ENCODE peak calls at places on chromosomes 12 and 14, in ten cellular contexts. I, E, V, F, M, Q, Z, H, N and A are unnamed samples.

GRCh38 chr12:75814856-75815754 is 216.5 kb downstream of the PHLDA1 start:
- DNase-seq in N (peak; percentile 95), V (peak; percentile 20), H (no peak), M (no peak), I (peak; percentile 94), E (no peak), Q (peak; percentile 87), Z (no peak), F (peak; percentile 84), A (no peak)

GRCh38 chr12:130336723-130337475 is 788 bp upstream of the PIWIL1 start:
- DNase-seq in Q (no peak), F (no peak), H (no peak), M (no peak), E (no peak), N (no peak), V (peak; percentile 71), Z (no peak), I (no peak), A (no peak)

GRCh38 chr12:103800252-103800771 is 40.7 kb downstream of the NT5DC3 start:
- DNase-seq in I (peak; percentile 56), Q (peak; percentile 97), F (peak; percentile 47), M (no peak), E (no peak), N (peak; percentile 90), H (no peak), V (peak; percentile 56), Z (no peak), A (no peak)

GRCh38 chr14:49997991-49998390 is 105.1 kb downstream of the ARF6 start:
- DNase-seq in N (no peak), I (no peak), M (no peak), Q (peak; percentile 51), F (no peak), H (no peak), V (no peak), E (no peak), Z (no peak), A (no peak)

GRCh38 chr12:123233505-123234299 is 466 bp downstream of the MTRFR start:
- DNase-seq in H (no peak), M (no peak), V (no peak), Q (no peak), Z (no peak), I (peak; percentile 11), N (peak; percentile 5), E (no peak), F (no peak), A (no peak)

GRCh38 chr12:88141425-88141773 is 489 bp downstream of the CEP290 start:
- DNase-seq in Q (no peak), Z (no peak), V (no peak), E (no peak), M (no peak), H (no peak), N (no peak), I (no peak), F (no peak), A (no peak)

GRCh38 chr12:50639721-50640120 is 124.2 kb upstream of the ATF1 start:
- DNase-seq in Z (no peak), H (no peak), E (no peak), F (no peak), V (no peak), I (no peak), M (no peak), N (no peak), Q (no peak), A (no peak)

GRCh38 chr14:103552011-103552797 is 10.3 kb downstream of the BAG5 start:
- DNase-seq in E (no peak), N (peak; percentile 58), I (peak; percentile 80), H (no peak), M (no peak), Z (no peak), V (peak; percentile 16), F (peak; percentile 78), Q (peak; percentile 90), A (peak; percentile 50)

GRCh38 chr14:106652494-106652893 is 1126.1 kb downstream of the TMEM121 start:
- DNase-seq in I (no peak), F (no peak), V (no peak), E (peak; percentile 30), Z (no peak), N (no peak), H (no peak), Q (peak; percentile 22), M (no peak), A (no peak)

GRCh38 chr12:98750511-98750910 is 105.4 kb downstream of the APAF1 start:
- DNase-seq in E (no peak), V (no peak), I (peak; percentile 17), H (no peak), M (no peak), Q (no peak), N (peak; percentile 16), F (no peak), Z (no peak), A (no peak)

GRCh38 chr14:50318031-50318626 is 6.0 kb downstream of the DMAC2L start:
- DNase-seq in V (peak; percentile 12), Z (no peak), Q (peak; percentile 37), N (peak; percentile 37), E (no peak), M (no peak), I (peak; percentile 57), H (no peak), F (peak; percentile 58), A (peak; percentile 43)

GRCh38 chr12:107326237-107326636 is 232.9 kb upstream of the CRY1 start:
- DNase-seq in Z (no peak), N (no peak), F (no peak), E (no peak), V (no peak), I (no peak), M (no peak), H (no peak), Q (no peak), A (peak; percentile 40)

GRCh38 chr14:77707355-77707723 is 484 bp downstream of the ALKBH1 start:
- DNase-seq in I (peak; percentile 66), V (peak; percentile 31), N (peak; percentile 47), F (peak; percentile 68), E (no peak), H (peak; percentile 54), Z (no peak), Q (peak; percentile 57), M (no peak), A (peak; percentile 65)

GRCh38 chr14:22979748-22980392 is 2.5 kb downstream of the AJUBA start:
- DNase-seq in V (no peak), N (peak; percentile 51), E (no peak), F (peak; percentile 8), Z (no peak), Q (peak; percentile 63), H (no peak), M (no peak), I (peak; percentile 39), A (peak; percentile 43)

GRCh38 chr12:2836004-2836403 is 1.2 kb upstream of the NRIP2 start:
- DNase-seq in H (no peak), E (no peak), Q (no peak), N (no peak), M (no peak), V (no peak), F (no peak), Z (no peak), I (no peak), A (no peak)

GRCh38 chr14:33564774-33565630 is 385.9 kb downstream of the EGLN3 start:
- DNase-seq in N (peak; percentile 70), E (no peak), Z (no peak), M (no peak), H (no peak), Q (no peak), F (no peak), V (no peak), I (peak; percentile 61), A (peak; percentile 9)

GRCh38 chr12:30965613-30965985 is 39.1 kb downstream of the TSPAN11 start:
- DNase-seq in H (no peak), F (no peak), M (no peak), N (no peak), I (no peak), Q (no peak), E (no peak), V (peak; percentile 42), Z (peak; percentile 80), A (peak; percentile 80)

GRCh38 chr12:117045998-117046374 is 53.2 kb downstream of the TESC start:
- DNase-seq in I (peak; percentile 31), F (no peak), Z (no peak), E (no peak), M (no peak), N (no peak), V (no peak), H (no peak), Q (no peak), A (peak; percentile 80)